ENCODE peak calls at places on chromosomes 13 and 19, in ten cellular contexts. U is thoracic aorta, C is left lung, Q is gastrocnemius medialis, G is Peyer's patch, P is astrocyte, J is uterus, R is breast epithelium, T is left ventricle myocardium inferior, Z is lung. D is an unnamed sample.

GRCh38 chr13:30779608-30780007 is 44.3 kb downstream of the ALOX5AP start:
- DNase-seq in U (no peak), T (no peak), C (no peak), G (no peak), Z (no peak), R (no peak), J (no peak), P (no peak), Q (no peak), D (no peak)

GRCh38 chr19:22627526-22627925 is 6.6 kb upstream of the ZNF492 start:
- DNase-seq in U (no peak), R (no peak), T (no peak), Z (no peak), C (no peak), G (no peak), J (no peak), Q (no peak), P (no peak), D (no peak)

GRCh38 chr19:51687791-51688664 is 5.1 kb upstream of the SPACA6 start:
- DNase-seq in C (peak; percentile 55), R (no peak), P (peak; percentile 45), T (peak; percentile 74), G (no peak), J (peak; percentile 63), Q (no peak), Z (peak; percentile 48), U (peak; percentile 28), D (no peak)

GRCh38 chr13:52852444-52852843 is 4.0 kb upstream of the PCDH8 start:
- DNase-seq in C (no peak), Q (no peak), J (no peak), P (no peak), R (no peak), Z (no peak), U (no peak), T (no peak), G (no peak), D (no peak)

GRCh38 chr19:3154957-3155736 is 19.3 kb downstream of the GNA15 start:
- DNase-seq in R (no peak), T (peak; percentile 74), P (peak; percentile 99), U (peak; percentile 85), J (peak; percentile 87), C (peak; percentile 86), Q (peak; percentile 39), Z (peak; percentile 81), G (peak; percentile 72), D (peak; percentile 85)

GRCh38 chr13:102642475-102642874 is 45.7 kb downstream of the TPP2 start:
- DNase-seq in T (peak; percentile 64), Z (peak; percentile 46), P (peak; percentile 12), C (peak; percentile 38), J (no peak), R (peak; percentile 64), G (no peak), Q (peak; percentile 56), U (no peak), D (no peak)

GRCh38 chr13:44686478-44687071 is 110.4 kb upstream of the TSC22D1 start:
- DNase-seq in T (no peak), Q (no peak), P (no peak), R (no peak), C (no peak), J (no peak), G (no peak), U (no peak), Z (no peak), D (no peak)

GRCh38 chr13:72284791-72285190 is 417.8 kb upstream of the DACH1 start:
- DNase-seq in T (no peak), U (no peak), J (no peak), G (no peak), P (peak; percentile 34), Z (no peak), C (no peak), Q (no peak), R (no peak), D (no peak)

GRCh38 chr19:10981496-10981895 is 20.7 kb downstream of the SMARCA4 start:
- DNase-seq in R (no peak), T (no peak), Q (no peak), Z (no peak), G (no peak), C (no peak), P (no peak), U (no peak), J (no peak), D (no peak)

GRCh38 chr19:28574212-28574611 is 638.7 kb downstream of the UQCRFS1 start:
- DNase-seq in U (no peak), R (no peak), Z (no peak), J (no peak), Q (no peak), T (no peak), G (no peak), P (no peak), C (no peak), D (no peak)

GRCh38 chr13:110301606-110302131 is 5.3 kb downstream of the COL4A1 start:
- DNase-seq in R (no peak), Z (no peak), Q (no peak), G (no peak), P (peak; percentile 79), C (no peak), T (no peak), U (no peak), J (peak; percentile 39), D (no peak)

GRCh38 chr13:110005563-110005962 is 219.2 kb upstream of the IRS2 start:
- DNase-seq in Z (no peak), G (no peak), R (no peak), Q (no peak), P (no peak), C (no peak), J (no peak), T (no peak), U (no peak), D (no peak)

GRCh38 chr19:52910648-52911047 is 12.6 kb downstream of the ZNF888 start:
- DNase-seq in Q (no peak), U (no peak), G (no peak), T (no peak), C (no peak), R (no peak), Z (no peak), P (no peak), J (no peak), D (no peak)

GRCh38 chr19:3389876-3390361 is 23.5 kb downstream of the NFIC start:
- DNase-seq in P (no peak), R (no peak), G (no peak), J (no peak), U (no peak), Z (no peak), T (no peak), C (no peak), Q (no peak), D (no peak)

GRCh38 chr13:95924389-95924994 is 128.7 kb downstream of the UGGT2 start:
- DNase-seq in C (no peak), T (no peak), Z (no peak), U (no peak), G (no peak), R (no peak), J (no peak), Q (no peak), P (peak; percentile 92), D (no peak)

DNA sequence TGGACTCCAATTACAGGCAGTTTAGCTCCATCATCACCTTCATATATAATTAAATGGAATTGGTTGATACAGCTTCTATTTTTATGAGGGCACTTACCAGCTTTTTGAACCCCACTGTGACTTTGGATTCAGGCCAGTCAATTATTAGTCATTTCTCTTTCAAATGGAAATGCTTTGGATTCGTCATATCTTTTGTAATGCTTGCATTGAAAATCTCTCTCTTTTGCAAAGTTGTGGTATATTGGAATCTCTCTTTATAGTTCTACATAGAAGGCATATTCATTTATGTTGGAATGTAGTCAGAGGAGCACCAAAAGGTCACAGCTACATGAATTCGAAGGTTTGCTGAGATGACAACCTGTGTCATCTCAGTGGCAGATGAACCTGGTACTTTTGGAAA is 1074.3 kb upstream of the SLC10A2 start:
- DNase-seq in R (no peak), C (no peak), U (no peak), Z (no peak), G (no peak), P (peak; percentile 64), T (no peak), Q (no peak), J (no peak), D (no peak)
- TF ChIP-seq CTCF in R (no peak), C (no peak), U (no peak), Z (no peak), G (no peak), P (no peak), T (no peak), Q (no peak), J (no peak), D (no peak)

GRCh38 chr19:20607943-20608342 is 42.4 kb upstream of the ZNF737 start:
- DNase-seq in U (no peak), Q (no peak), C (no peak), T (no peak), J (no peak), P (no peak), R (no peak), Z (no peak), G (no peak), D (no peak)
- H3K4me1 ChIP-seq in U (peaks cover 4% of the 10 kb centered on the region), Q (no peaks in the 10 kb centered on the region), C (no peaks in the 10 kb centered on the region), T (no peaks in the 10 kb centered on the region), J (no peaks in the 10 kb centered on the region), P (no peaks in the 10 kb centered on the region), R (no peaks in the 10 kb centered on the region), Z (no peaks in the 10 kb centered on the region), G (no peaks in the 10 kb centered on the region), D (no peaks in the 10 kb centered on the region)

DNA sequence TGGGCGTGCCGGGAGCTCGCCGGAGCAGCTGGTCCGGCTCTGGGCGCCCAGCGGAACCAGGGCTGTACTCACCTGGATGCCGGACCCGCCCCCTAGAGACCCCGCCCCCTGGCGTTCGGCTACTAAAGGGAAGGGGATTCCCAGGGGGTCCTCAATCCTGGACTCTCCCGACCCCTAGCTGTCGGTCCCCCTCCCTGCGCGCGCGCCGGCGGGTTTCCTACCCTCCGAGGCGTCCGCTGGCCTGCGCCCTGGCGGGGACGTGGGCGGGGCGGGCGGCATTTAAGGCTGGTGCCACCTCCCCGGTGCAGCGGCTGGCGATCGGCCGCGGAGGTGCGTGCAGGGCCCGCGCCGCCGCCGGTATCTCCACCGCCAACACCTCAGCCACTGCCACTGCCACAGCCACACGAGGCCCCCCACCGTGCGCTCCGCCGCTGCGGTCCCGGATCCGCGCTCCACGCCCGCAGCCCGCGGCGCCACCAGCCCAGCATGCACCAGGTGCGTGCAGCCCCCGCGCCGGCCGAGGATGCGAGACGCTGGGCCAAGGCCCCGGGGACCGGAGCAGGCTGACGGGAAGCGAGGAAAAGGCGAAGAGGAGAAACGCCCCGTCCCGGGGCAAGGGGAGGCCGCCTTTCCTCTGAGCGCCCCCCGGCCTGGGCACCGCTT is at the start of gene ATP12A:
- DNase-seq in C (no peak), J (no peak), Z (no peak), T (no peak), G (no peak), P (no peak), U (no peak), Q (no peak), R (no peak), D (peak; percentile 21)
- TF ChIP-seq CTCF in C (no peak), J (no peak), Z (no peak), T (no peak), G (no peak), P (no peak), U (no peak), Q (no peak), R (no peak), D (no peak)

DNA sequence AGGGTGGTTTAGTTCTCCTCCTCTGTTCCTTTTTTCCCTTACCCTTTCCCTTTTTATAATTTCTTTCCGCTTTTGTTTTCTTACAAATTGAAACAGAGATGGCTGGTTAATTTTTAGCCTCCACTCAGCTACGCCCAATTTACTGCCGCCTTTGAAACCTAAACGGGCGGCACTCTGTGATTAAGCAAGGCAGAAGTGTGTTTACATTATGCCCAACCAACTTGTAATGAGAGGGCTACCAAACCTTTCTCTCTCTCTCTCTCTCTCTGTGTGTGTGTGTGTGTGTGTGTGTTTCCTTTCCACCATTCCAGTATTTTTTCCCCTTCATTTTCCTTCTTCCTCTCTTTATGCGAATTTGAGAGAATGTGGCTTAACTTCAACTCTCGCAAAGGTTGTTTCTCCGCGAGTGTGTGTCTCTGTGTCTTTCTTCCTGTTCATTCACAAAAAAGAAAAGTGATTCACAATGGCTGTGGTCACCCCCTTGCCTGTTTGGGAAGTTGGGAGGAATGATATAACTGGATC is 31.3 kb downstream of the NFIX start:
- DNase-seq in G (no peak), T (no peak), U (no peak), J (no peak), R (no peak), Z (no peak), Q (no peak), P (peak; percentile 68), C (no peak), D (no peak)
- H3K4me1 ChIP-seq in G (peaks cover 74% of the 10 kb centered on the region), T (peaks cover 98% of the 10 kb centered on the region), U (peaks cover 46% of the 10 kb centered on the region), J (peaks cover 19% of the 10 kb centered on the region), R (peaks cover 14% of the 10 kb centered on the region), Z (peaks cover 21% of the 10 kb centered on the region), Q (peaks cover 80% of the 10 kb centered on the region), P (peaks cover 56% of the 10 kb centered on the region), C (peaks cover 96% of the 10 kb centered on the region), D (peaks cover 16% of the 10 kb centered on the region)

D was measured in CD8-positive, alpha-beta T cell.